ENCODE peak calls at places on chromosome 18, in four cellular contexts. S is lower leg skin, K is coronary artery, C is astrocyte of the cerebellum. Z is an unnamed sample.

GRCh38 chr18:53687002-53687401 is 537.5 kb downstream of the MBD2 start:
- DNase-seq in S (no peak), K (no peak), C (no peak), Z (no peak)

GRCh38 chr18:80246656-80247402 is 485 bp downstream of the PARD6G start:
- DNase-seq in S (peak; percentile 89), K (peak; percentile 70), C (no peak), Z (no peak)

GRCh38 chr18:40883271-40883670 is 1071.8 kb upstream of the PIK3C3 start:
- DNase-seq in S (no peak), K (no peak), C (no peak), Z (no peak)

GRCh38 chr18:52280702-52281101 is 59.3 kb upstream of the DCC start:
- DNase-seq in S (no peak), K (no peak), C (no peak), Z (no peak)

GRCh38 chr18:5146093-5146492 is 51.0 kb downstream of the AKAIN1 start:
- DNase-seq in S (no peak), K (no peak), C (no peak), Z (no peak)

GRCh38 chr18:26422472-26423162 is 125.7 kb downstream of the KCTD1 start:
- DNase-seq in S (no peak), K (no peak), C (no peak), Z (no peak)

GRCh38 chr18:24063121-24063731 is 48.7 kb downstream of the TTC39C start:
- DNase-seq in S (no peak), K (no peak), C (peak; percentile 32), Z (no peak)

GRCh38 chr18:22417496-22418188 is at the start of gene CTAGE1:
- DNase-seq in S (no peak), K (no peak), C (no peak), Z (no peak)

GRCh38 chr18:59301974-59302373 is 16.5 kb downstream of the CPLX4 start:
- DNase-seq in S (no peak), K (no peak), C (no peak), Z (no peak)

GRCh38 chr18:63505566-63506335 is 29.0 kb downstream of the SERPINB5 start:
- DNase-seq in S (no peak), K (no peak), C (no peak), Z (no peak)

GRCh38 chr18:26482567-26482966 is 65.8 kb downstream of the KCTD1 start:
- DNase-seq in S (no peak), K (no peak), C (no peak), Z (no peak)

GRCh38 chr18:74299746-74300145 is 8.0 kb upstream of the CYB5A start:
- DNase-seq in S (no peak), K (no peak), C (no peak), Z (no peak)

GRCh38 chr18:22378672-22379282 is 38.9 kb downstream of the CTAGE1 start:
- DNase-seq in S (no peak), K (no peak), C (no peak), Z (no peak)

GRCh38 chr18:23337599-23338444 is 115.3 kb upstream of the RIOK3 start:
- DNase-seq in S (no peak), K (no peak), C (peak; percentile 55), Z (no peak)

GRCh38 chr18:37467002-37467401 is 98.6 kb downstream of the CELF4 start:
- DNase-seq in S (no peak), K (no peak), C (no peak), Z (no peak)

GRCh38 chr18:33666915-33667314 is 88.9 kb downstream of the ASXL3 start:
- DNase-seq in S (no peak), K (no peak), C (no peak), Z (no peak)

GRCh38 chr18:34710430-34711386 is 610 bp downstream of the DTNA start:
- DNase-seq in S (no peak), K (no peak), C (peak; percentile 33), Z (peak; percentile 38)

GRCh38 chr18:34640273-34640672 is 69.8 kb upstream of the DTNA start:
- DNase-seq in S (no peak), K (no peak), C (no peak), Z (no peak)

GRCh38 chr18:76489081-76489480 is 6.0 kb downstream of the ZNF516 start:
- DNase-seq in S (no peak), K (no peak), C (no peak), Z (no peak)

GRCh38 chr18:22691988-22692710 is 241.0 kb upstream of the RBBP8 start:
- DNase-seq in S (no peak), K (no peak), C (peak; percentile 43), Z (peak; percentile 88)

GRCh38 chr18:54357082-54357659 is 487 bp downstream of the STARD6 start:
- DNase-seq in S (no peak), K (no peak), C (no peak), Z (no peak)

GRCh38 chr18:62258606-62259005 is 66.5 kb upstream of the TNFRSF11A start:
- DNase-seq in S (no peak), K (no peak), C (no peak), Z (no peak)

GRCh38 chr18:75070625-75071483 is 138.1 kb downstream of the PTGR3 start:
- DNase-seq in S (peak; percentile 88), K (no peak), C (peak; percentile 57), Z (peak; percentile 4)

GRCh38 chr18:1846640-1847039 is 724.7 kb downstream of the METTL4 start:
- DNase-seq in S (no peak), K (no peak), C (peak; percentile 74), Z (no peak)

GRCh38 chr18:40852406-40852805 is 1102.6 kb upstream of the PIK3C3 start:
- DNase-seq in S (no peak), K (no peak), C (no peak), Z (no peak)

GRCh38 chr18:66749475-66750035 is 145.7 kb upstream of the CDH19 start:
- DNase-seq in S (no peak), K (no peak), C (peak; percentile 36), Z (no peak)

GRCh38 chr18:55013685-55014084 is 54.4 kb upstream of the CCDC68 start:
- DNase-seq in S (no peak), K (no peak), C (no peak), Z (no peak)

GRCh38 chr18:183769-184168 is 25.4 kb downstream of the USP14 start:
- DNase-seq in S (no peak), K (no peak), C (no peak), Z (no peak)

GRCh38 chr18:63119647-63120046 is 199.9 kb downstream of the BCL2 start:
- DNase-seq in S (no peak), K (no peak), C (no peak), Z (no peak)

GRCh38 chr18:582465-582864 is 2.3 kb downstream of the CETN1 start:
- DNase-seq in S (no peak), K (no peak), C (no peak), Z (no peak)

GRCh38 chr18:79522451-79523220 is 126.9 kb downstream of the NFATC1 start:
- DNase-seq in S (peak; percentile 82), K (peak; percentile 68), C (no peak), Z (no peak)

GRCh38 chr18:52334896-52335295 is 5.1 kb upstream of the DCC start:
- DNase-seq in S (no peak), K (no peak), C (peak; percentile 46), Z (no peak)

GRCh38 chr18:37538526-37539205 is 26.9 kb downstream of the CELF4 start:
- DNase-seq in S (no peak), K (no peak), C (no peak), Z (no peak)

GRCh38 chr18:57447154-57447621 is 12.0 kb downstream of the ONECUT2 start:
- DNase-seq in S (no peak), K (no peak), C (no peak), Z (no peak)
- TF ChIP-seq CTCF in S (no peak), K (no peak), C (no peak), Z (no peak)

GRCh38 chr18:12862874-12863482 is 21.1 kb downstream of the PTPN2 start:
- DNase-seq in S (no peak), K (no peak), C (no peak), Z (no peak)
- TF ChIP-seq CTCF in S (no peak), K (no peak), C (no peak), Z (no peak)

GRCh38 chr18:32576296-32576916 is 105.7 kb upstream of the GAREM1 start:
- DNase-seq in S (no peak), K (no peak), C (peak; percentile 26), Z (no peak)
- TF ChIP-seq CTCF in S (no peak), K (no peak), C (peak; percentile 75), Z (peak; percentile 21)

DNA sequence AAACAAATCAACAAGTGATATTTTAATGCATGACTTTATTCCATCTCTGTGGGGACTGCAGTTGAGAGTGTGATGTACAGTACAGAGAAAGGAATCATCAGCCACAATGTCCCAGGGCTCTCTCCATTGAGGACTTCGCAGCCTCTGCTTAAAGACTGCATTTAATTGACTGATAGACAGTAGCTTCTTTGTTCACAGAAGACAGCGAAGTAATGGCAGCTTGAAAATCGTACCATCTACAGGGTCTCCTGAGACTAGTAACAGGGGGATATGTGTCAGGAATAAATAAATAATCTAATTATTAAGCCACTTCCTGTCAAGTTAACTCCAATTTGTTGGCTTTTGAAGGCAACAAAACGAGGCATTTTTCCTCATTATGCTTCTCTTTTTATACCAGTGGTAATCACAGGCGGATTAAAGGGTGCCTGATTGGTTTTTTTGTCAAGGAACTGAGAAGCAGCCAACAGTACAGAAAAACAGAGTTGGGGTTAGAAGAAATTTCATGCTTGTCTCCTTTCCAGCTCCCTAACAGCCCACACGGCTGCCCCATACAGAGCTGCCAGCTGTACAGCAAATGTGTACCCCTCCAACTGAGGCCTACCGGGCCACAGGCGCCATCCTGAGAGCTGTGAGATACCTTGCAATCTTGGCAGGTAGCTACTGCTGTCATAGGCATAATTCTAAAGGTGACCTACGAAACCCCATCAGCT is 164.2 kb downstream of the ZNF521 start:
- DNase-seq in S (no peak), K (no peak), C (no peak), Z (no peak)
- TF ChIP-seq CTCF in S (no peak), K (no peak), C (no peak), Z (no peak)

DNA sequence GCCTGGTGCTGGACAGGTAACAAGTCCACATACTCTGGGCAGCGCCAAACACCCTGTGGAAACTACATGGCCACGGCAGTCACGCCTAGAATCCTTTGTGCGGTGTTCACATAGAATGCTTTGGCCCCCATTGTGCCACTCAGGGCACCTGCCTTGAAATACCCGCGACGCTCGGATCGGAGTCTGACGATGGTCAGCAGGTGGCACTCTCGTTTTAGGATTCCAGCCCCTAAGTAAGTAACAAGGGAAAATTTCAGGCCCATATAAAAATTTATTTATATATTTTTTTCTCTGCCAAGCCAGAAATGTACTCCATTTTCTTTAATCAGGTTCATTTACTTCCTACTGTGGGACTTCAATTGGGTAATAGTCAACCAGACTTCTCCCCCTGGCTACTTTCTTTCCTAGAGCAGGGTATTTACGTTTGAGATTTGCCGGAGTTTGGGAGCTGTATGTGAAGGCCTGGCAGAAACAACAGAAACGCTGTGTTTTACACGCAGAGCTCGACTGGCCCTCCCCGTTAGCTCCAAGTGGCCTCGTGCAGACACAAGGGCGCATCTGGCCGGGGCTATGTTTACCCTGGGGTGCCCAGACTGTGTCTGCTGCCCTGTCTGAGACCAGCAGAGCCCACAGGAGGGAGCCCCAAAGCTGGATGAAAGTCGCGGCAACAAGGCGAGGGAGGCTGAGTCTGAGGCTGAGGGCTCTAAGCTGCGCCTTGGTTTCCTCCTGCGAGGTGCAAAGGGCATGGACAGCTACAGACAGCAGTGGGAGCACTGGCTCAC is 41.6 kb downstream of the LRRC30 start:
- DNase-seq in S (peak; percentile 87), K (no peak), C (peak; percentile 62), Z (peak; percentile 49)
- TF ChIP-seq CTCF in S (no peak), K (peak; percentile 33), C (peak; percentile 64), Z (peak; percentile 68)

DNA sequence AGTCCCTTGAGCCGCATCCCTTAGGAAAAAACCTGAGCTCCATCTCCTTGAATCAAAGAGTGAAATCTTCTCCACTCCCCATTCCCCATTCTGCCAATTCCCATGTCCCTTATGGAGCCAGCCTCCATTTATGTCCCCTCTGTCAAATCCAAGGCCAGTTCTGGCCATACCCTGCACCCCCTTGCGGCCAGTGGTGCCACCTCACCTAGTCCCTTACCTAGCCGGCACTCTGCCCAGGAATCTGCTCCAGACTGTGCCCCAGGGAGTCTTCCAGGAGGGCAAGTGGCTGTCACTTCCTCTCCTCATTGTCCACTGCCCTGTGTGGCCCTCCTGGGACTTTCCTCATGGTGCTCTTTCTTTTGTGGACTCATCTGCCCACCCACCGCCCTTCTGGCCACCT is 195.4 kb upstream of the RMP24 start:
- DNase-seq in S (no peak), K (no peak), C (no peak), Z (no peak)
- TF ChIP-seq CTCF in S (no peak), K (no peak), C (no peak), Z (no peak)

Z was measured in AG09319.